ENCODE peak calls at places on chromosomes 7 and 10, in seven cellular contexts. L, Z, G, H, K, R and S are unnamed samples.

GRCh38 chr10:102620138-102620591 is 24.1 kb upstream of the TRIM8 start:
- DNase-seq in L (no peak), Z (no peak), G (no peak), H (no peak), K (no peak), R (no peak), S (no peak)

GRCh38 chr10:11074536-11075267 is 57.0 kb downstream of the CELF2 start:
- DNase-seq in L (no peak), Z (no peak), G (no peak), H (peak; percentile 69), K (no peak), R (no peak), S (no peak)

GRCh38 chr7:16419126-16419525 is 2.2 kb downstream of the CRPPA start:
- DNase-seq in L (no peak), Z (no peak), G (no peak), H (no peak), K (no peak), R (no peak), S (no peak)

GRCh38 chr10:114708717-114709352 is 50.8 kb upstream of the ABLIM1 start:
- DNase-seq in L (no peak), Z (no peak), G (no peak), H (no peak), K (peak; percentile 13), R (no peak), S (no peak)

GRCh38 chr10:132926070-132926469 is 16.3 kb downstream of the CFAP46 start:
- DNase-seq in L (peak; percentile 21), Z (no peak), G (no peak), H (no peak), K (no peak), R (no peak), S (no peak)

GRCh38 chr10:61939575-61940301 is 38.2 kb downstream of the ARID5B start:
- DNase-seq in L (no peak), Z (no peak), G (no peak), H (no peak), K (no peak), R (no peak), S (no peak)

GRCh38 chr7:38932509-38933168 is 23.6 kb upstream of the VPS41 start:
- DNase-seq in L (peak; percentile 53), Z (peak; percentile 56), G (peak; percentile 25), H (peak; percentile 16), K (peak; percentile 28), R (peak; percentile 21), S (no peak)

GRCh38 chr10:112896722-112897121 is 53.3 kb upstream of the TCF7L2 start:
- DNase-seq in L (no peak), Z (no peak), G (no peak), H (no peak), K (no peak), R (no peak), S (no peak)

GRCh38 chr7:33716581-33717477 is 188.5 kb upstream of the BMPER start:
- DNase-seq in L (no peak), Z (no peak), G (no peak), H (no peak), K (peak; percentile 33), R (no peak), S (no peak)

GRCh38 chr7:47415289-47416212 is 166.4 kb downstream of the TNS3 start:
- DNase-seq in L (peak; percentile 5), Z (no peak), G (no peak), H (no peak), K (no peak), R (no peak), S (no peak)

GRCh38 chr10:129411146-129411705 is 55.8 kb upstream of the MGMT start:
- DNase-seq in L (no peak), Z (no peak), G (no peak), H (no peak), K (no peak), R (no peak), S (no peak)

GRCh38 chr10:64275774-64276173 is 754.6 kb downstream of the REEP3 start:
- DNase-seq in L (no peak), Z (no peak), G (no peak), H (no peak), K (no peak), R (no peak), S (no peak)

GRCh38 chr7:100090527-100091410 is 2.0 kb downstream of the COPS6 start:
- DNase-seq in L (peak; percentile 30), Z (no peak), G (no peak), H (no peak), K (no peak), R (no peak), S (no peak)

GRCh38 chr10:129552119-129552518 is 85.1 kb downstream of the MGMT start:
- DNase-seq in L (no peak), Z (no peak), G (no peak), H (peak; percentile 17), K (no peak), R (no peak), S (no peak)

GRCh38 chr7:94129443-94130140 is 125.4 kb upstream of the BET1 start:
- DNase-seq in L (no peak), Z (no peak), G (no peak), H (no peak), K (peak; percentile 19), R (no peak), S (no peak)

GRCh38 chr7:87919875-87920274 is 14.2 kb upstream of the ADAM22 start:
- DNase-seq in L (no peak), Z (no peak), G (no peak), H (no peak), K (no peak), R (no peak), S (no peak)

GRCh38 chr7:151010307-151011096 is 13.8 kb downstream of the ATG9B start:
- DNase-seq in L (no peak), Z (peak; percentile 69), G (no peak), H (no peak), K (no peak), R (no peak), S (no peak)

GRCh38 chr7:151012921-151013347 is 11.4 kb downstream of the ATG9B start:
- DNase-seq in L (peak; percentile 94), Z (peak; percentile 56), G (no peak), H (no peak), K (peak; percentile 45), R (no peak), S (no peak)

GRCh38 chr7:151013356-151013727 is 11.0 kb downstream of the ATG9B start:
- DNase-seq in L (peak; percentile 96), Z (peak; percentile 57), G (no peak), H (no peak), K (no peak), R (no peak), S (no peak)

GRCh38 chr7:151011097-151011409 is 13.2 kb downstream of the ATG9B start:
- DNase-seq in L (no peak), Z (no peak), G (no peak), H (no peak), K (no peak), R (no peak), S (no peak)

DNA sequence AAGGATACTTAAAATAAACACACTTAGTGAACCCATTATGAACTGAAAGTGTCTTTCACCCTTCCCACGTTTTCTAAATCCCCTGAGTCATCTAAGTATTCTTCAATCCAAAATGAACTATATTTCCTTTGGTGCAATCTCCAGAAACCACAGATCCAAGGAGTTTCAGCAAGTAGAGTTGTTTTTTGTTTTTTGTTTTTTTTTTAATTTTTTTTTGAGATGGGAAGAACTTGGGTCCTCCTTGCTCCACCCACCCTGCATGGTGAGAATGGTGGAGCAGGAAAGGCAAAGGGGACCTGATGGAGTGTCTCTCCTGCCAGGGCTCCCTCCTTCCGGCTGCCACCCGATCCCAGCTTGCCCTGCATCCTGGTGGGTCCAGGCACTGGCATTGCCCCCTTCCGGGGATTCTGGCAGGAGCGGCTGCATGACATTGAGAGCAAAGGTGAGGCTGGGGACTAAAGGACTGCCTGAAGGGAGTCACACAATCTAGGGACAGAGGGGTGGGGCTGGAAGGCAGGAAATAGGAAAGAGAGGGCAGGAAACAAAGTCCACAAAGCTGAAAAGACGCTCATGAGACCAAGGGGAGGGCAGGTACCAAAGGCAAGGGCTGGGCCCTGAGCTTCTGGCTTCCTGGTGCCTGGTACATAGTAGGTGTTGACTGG is 12.1 kb downstream of the ATG9B start:
- DNase-seq in L (no peak), Z (no peak), G (no peak), H (no peak), K (peak; percentile 70), R (no peak), S (no peak)
- TF ChIP-seq TAF1 in L (no peak), Z (no peak), G (no peak), H (no peak), K (peak; percentile 18), R (no peak), S (no peak)

DNA sequence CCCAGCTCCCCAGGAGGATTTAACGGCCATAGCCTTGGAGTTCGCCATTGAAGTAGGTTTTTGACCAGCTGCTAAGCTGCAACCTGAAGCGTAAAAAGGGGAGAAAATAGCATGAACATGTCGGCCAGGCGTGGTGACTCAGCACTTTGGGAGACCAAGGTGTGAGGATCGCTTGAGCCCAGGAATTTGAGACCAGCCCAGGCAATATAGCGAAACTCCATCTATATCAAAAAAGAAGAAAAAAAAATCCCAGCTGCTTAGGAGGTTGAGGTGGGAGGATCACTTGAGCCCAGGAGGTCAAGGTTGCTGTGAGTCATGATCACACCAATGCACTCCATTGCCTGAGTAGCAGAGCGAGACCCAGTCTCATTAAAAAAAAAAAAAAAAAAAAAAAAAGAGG is 32.2 kb upstream of the MCU start:
- DNase-seq in L (no peak), Z (no peak), G (no peak), H (no peak), K (peak; percentile 28), R (no peak), S (no peak)
- TF ChIP-seq TAF1 in L (no peak), Z (no peak), G (no peak), H (no peak), K (no peak), R (no peak), S (no peak)

GRCh38 chr10:35091994-35092393 is 1.9 kb upstream of the CUL2 start:
- DNase-seq in L (no peak), Z (no peak), G (no peak), H (no peak), K (no peak), R (no peak), S (no peak)

GRCh38 chr10:35092851-35093250 is 2.7 kb upstream of the CUL2 start:
- DNase-seq in L (no peak), Z (peak; percentile 17), G (no peak), H (no peak), K (no peak), R (no peak), S (no peak)

GRCh38 chr10:35090162-35090954 is at the start of gene CUL2:
- DNase-seq in L (peak; percentile 97), Z (peak; percentile 92), G (peak; percentile 62), H (peak; percentile 76), K (peak; percentile 88), R (peak; percentile 88), S (peak; percentile 86)

DNA sequence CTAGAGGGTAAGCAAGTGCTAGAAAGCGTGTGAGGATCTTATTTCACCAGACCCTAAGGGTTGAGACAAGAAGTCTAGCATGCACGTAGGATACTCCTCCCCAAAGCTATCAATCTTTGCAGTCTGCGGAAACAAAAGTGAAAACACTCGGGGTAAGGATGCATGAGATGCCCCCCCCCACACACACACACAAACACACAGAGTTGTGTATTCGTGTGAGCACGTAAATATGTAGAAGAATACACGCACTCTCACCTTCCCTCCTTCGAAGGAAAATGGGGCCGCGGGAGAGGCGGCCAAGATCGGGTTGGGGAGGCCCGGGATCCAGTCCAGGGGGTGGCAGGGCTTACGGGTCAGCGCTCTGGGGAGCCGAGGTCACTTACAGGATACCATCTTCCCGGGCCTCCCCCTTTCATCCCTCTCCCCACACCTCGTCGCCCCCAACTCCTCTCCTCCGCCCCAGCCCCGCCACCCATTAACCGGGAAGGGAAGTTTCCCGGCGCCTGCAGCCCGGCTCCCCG is 440 bp downstream of the CUL2 start:
- DNase-seq in L (no peak), Z (peak; percentile 44), G (no peak), H (no peak), K (no peak), R (peak; percentile 39), S (peak; percentile 36)
- TF ChIP-seq TAF1 in L (no peak), Z (no peak), G (no peak), H (no peak), K (no peak), R (no peak), S (no peak)

GRCh38 chr7:1579481-1580421 is 9.9 kb upstream of the PSMG3 start:
- DNase-seq in L (peak; percentile 93), Z (peak; percentile 82), G (peak; percentile 74), H (no peak), K (peak; percentile 41), R (peak; percentile 76), S (peak; percentile 70)
- TF ChIP-seq TAF1 in L (no peak), Z (no peak), G (no peak), H (no peak), K (no peak), R (no peak), S (no peak)